ENCODE peak calls at places on chromosomes 1 and 21, in ten cellular contexts. I is tibial artery; L is stimulated activated CD8-positive, alpha-beta memory T cell treated with anti-CD3 and anti-CD28 coated beads, Interleukin-4, amount 100 ng/mL, for 24 hours; D is HL-60; S is activated CD4-positive, CD25-positive, alpha-beta regulatory T cell treated with anti-CD3 and anti-CD28 coated beads, Interleukin-2, amount 50 U/mL, for 72 hours; C is NCI-H748 treated with DMSO at 0.1 percent for 48 hours; B is AG08396; H is pons; M is RCC 7860; R is lower leg skin. Z is an unnamed sample.

GRCh38 chr1:226654046-226654445 is 85.0 kb downstream of the ITPKB start:
- DNase-seq in I (no peak), L (no peak), D (no peak), S (no peak), C (no peak), B (peak), H (no peak), M (no peak), R (no peak), Z (no peak)

GRCh38 chr1:166165661-166166399 is 971 bp downstream of the FAM78B start:
- DNase-seq in I (peak), L (no peak), D (no peak), S (no peak), C (no peak), B (peak), H (no peak), M (no peak), R (no peak), Z (no peak)

GRCh38 chr1:167790117-167790516 is 68.3 kb downstream of the MPZL1 start:
- DNase-seq in I (no peak), L (no peak), D (no peak), S (no peak), C (no peak), B (no peak), H (no peak), M (no peak), R (peak), Z (no peak)

GRCh38 chr1:57112148-57112547 is 146.3 kb upstream of the C8B start:
- DNase-seq in I (no peak), L (no peak), D (no peak), S (no peak), C (no peak), B (no peak), H (no peak), M (no peak), R (no peak), Z (no peak)

GRCh38 chr1:104629589-104629988 is 879.9 kb downstream of the AMY1C start:
- DNase-seq in I (no peak), L (no peak), D (no peak), S (no peak), C (no peak), B (no peak), H (no peak), M (no peak), R (no peak), Z (no peak)

GRCh38 chr1:232440325-232441059 is 189.4 kb downstream of the SIPA1L2 start:
- DNase-seq in I (no peak), L (no peak), D (no peak), S (no peak), C (no peak), B (no peak), H (no peak), M (peak), R (no peak), Z (no peak)

GRCh38 chr1:63983391-63984256 is 209.8 kb downstream of the ROR1 start:
- DNase-seq in I (no peak), L (no peak), D (no peak), S (no peak), C (no peak), B (no peak), H (peak), M (no peak), R (no peak), Z (no peak)

GRCh38 chr21:39564200-39564599 is 48.5 kb upstream of the B3GALT5 start:
- DNase-seq in I (no peak), L (no peak), D (no peak), S (no peak), C (no peak), B (no peak), H (peak), M (no peak), R (no peak), Z (no peak)

GRCh38 chr1:165844933-165845332 is 17.5 kb downstream of the UCK2 start:
- DNase-seq in I (no peak), L (no peak), D (no peak), S (no peak), C (no peak), B (no peak), H (no peak), M (no peak), R (no peak), Z (no peak)

GRCh38 chr21:39715804-39716397 is 29.1 kb upstream of the IGSF5 start:
- DNase-seq in I (no peak), L (peak), D (peak), S (peak), C (peak), B (peak), H (peak), M (peak), R (peak), Z (no peak)

GRCh38 chr21:46172863-46173528 is 11.3 kb downstream of the SPATC1L start:
- DNase-seq in I (peak), L (no peak), D (no peak), S (no peak), C (no peak), B (no peak), H (no peak), M (no peak), R (no peak), Z (no peak)

GRCh38 chr1:47664356-47664755 is 226.5 kb downstream of the FOXD2 start:
- DNase-seq in I (peak), L (no peak), D (no peak), S (no peak), C (no peak), B (no peak), H (no peak), M (no peak), R (no peak), Z (no peak)

GRCh38 chr1:228097333-228098081 is 5.6 kb downstream of the C1orf35 start:
- DNase-seq in I (peak), L (no peak), D (no peak), S (no peak), C (no peak), B (no peak), H (no peak), M (no peak), R (no peak), Z (no peak)

GRCh38 chr1:86507935-86508582 is 38.8 kb upstream of the CLCA4 start:
- DNase-seq in I (no peak), L (no peak), D (peak), S (no peak), C (no peak), B (peak), H (no peak), M (no peak), R (no peak), Z (peak)

GRCh38 chr1:157269656-157270375 is 131.6 kb upstream of the ETV3 start:
- DNase-seq in I (no peak), L (no peak), D (no peak), S (no peak), C (no peak), B (no peak), H (peak), M (no peak), R (no peak), Z (no peak)

GRCh38 chr1:175863291-175864050 is 120.1 kb upstream of the TNR start:
- DNase-seq in I (no peak), L (no peak), D (no peak), S (no peak), C (no peak), B (no peak), H (peak), M (no peak), R (no peak), Z (no peak)

Z was measured in NCI-H446.